ENCODE peak calls at places on chromosomes 4 and X, in ten cellular contexts. One of them, this sample, is unnamed.

GRCh38 chr4:109574443-109574850 is 14.4 kb downstream of the MCUB start:
- DNase-seq in EL: no peak
- DNase-seq in CD8-positive, alpha-beta T cell: no peak
- DNase-seq in activated CD4-positive, alpha-beta T cell treated with anti-CD3 and anti-CD28 coated beads, Interleukin-2, amount 10 ng/mL, durations not matched to agents 7 days and 5 days: peak
- DNase-seq in head of caudate nucleus: peak
- DNase-seq in choroid plexus epithelial cell: peak
- DNase-seq in Calu3: peak
- DNase-seq in activated effector memory CD4-positive, alpha-beta T cell treated with anti-CD3 and anti-CD28 coated beads, Interleukin-2, amount 50 U/mL, for 16 hours: no peak
- DNase-seq in naive B cell: no peak
- DNase-seq in ELF-1: no peak
- DNase-seq in this sample: no peak

GRCh38 chr4:38523524-38524448 is 140.2 kb upstream of the KLF3 start:
- DNase-seq in EL: no peak
- DNase-seq in CD8-positive, alpha-beta T cell: no peak
- DNase-seq in activated CD4-positive, alpha-beta T cell treated with anti-CD3 and anti-CD28 coated beads, Interleukin-2, amount 10 ng/mL, durations not matched to agents 7 days and 5 days: peak
- DNase-seq in head of caudate nucleus: no peak
- DNase-seq in choroid plexus epithelial cell: peak
- DNase-seq in Calu3: no peak
- DNase-seq in activated effector memory CD4-positive, alpha-beta T cell treated with anti-CD3 and anti-CD28 coated beads, Interleukin-2, amount 50 U/mL, for 16 hours: peak
- DNase-seq in naive B cell: no peak
- DNase-seq in ELF-1: no peak
- DNase-seq in this sample: peak

GRCh38 chr4:76639292-76639691 is 204.3 kb downstream of the SHROOM3 start:
- DNase-seq in EL: peak
- DNase-seq in CD8-positive, alpha-beta T cell: no peak
- DNase-seq in activated CD4-positive, alpha-beta T cell treated with anti-CD3 and anti-CD28 coated beads, Interleukin-2, amount 10 ng/mL, durations not matched to agents 7 days and 5 days: no peak
- DNase-seq in head of caudate nucleus: no peak
- DNase-seq in choroid plexus epithelial cell: no peak
- DNase-seq in Calu3: no peak
- DNase-seq in activated effector memory CD4-positive, alpha-beta T cell treated with anti-CD3 and anti-CD28 coated beads, Interleukin-2, amount 50 U/mL, for 16 hours: no peak
- DNase-seq in naive B cell: no peak
- DNase-seq in ELF-1: no peak
- DNase-seq in this sample: no peak

GRCh38 chrX:47556045-47556623 is 4.9 kb upstream of the ARAF start:
- DNase-seq in EL: peak
- DNase-seq in CD8-positive, alpha-beta T cell: peak
- DNase-seq in activated CD4-positive, alpha-beta T cell treated with anti-CD3 and anti-CD28 coated beads, Interleukin-2, amount 10 ng/mL, durations not matched to agents 7 days and 5 days: peak
- DNase-seq in head of caudate nucleus: peak
- DNase-seq in choroid plexus epithelial cell: peak
- DNase-seq in Calu3: peak
- DNase-seq in activated effector memory CD4-positive, alpha-beta T cell treated with anti-CD3 and anti-CD28 coated beads, Interleukin-2, amount 50 U/mL, for 16 hours: peak
- DNase-seq in naive B cell: peak
- DNase-seq in ELF-1: peak
- DNase-seq in this sample: peak

GRCh38 chr4:188534297-188534696 is 395.1 kb downstream of the TRIML1 start:
- DNase-seq in EL: no peak
- DNase-seq in CD8-positive, alpha-beta T cell: no peak
- DNase-seq in activated CD4-positive, alpha-beta T cell treated with anti-CD3 and anti-CD28 coated beads, Interleukin-2, amount 10 ng/mL, durations not matched to agents 7 days and 5 days: no peak
- DNase-seq in head of caudate nucleus: no peak
- DNase-seq in choroid plexus epithelial cell: no peak
- DNase-seq in Calu3: no peak
- DNase-seq in activated effector memory CD4-positive, alpha-beta T cell treated with anti-CD3 and anti-CD28 coated beads, Interleukin-2, amount 50 U/mL, for 16 hours: no peak
- DNase-seq in naive B cell: no peak
- DNase-seq in ELF-1: no peak
- DNase-seq in this sample: no peak

GRCh38 chr4:153611679-153612078 is 72.4 kb upstream of the TLR2 start:
- DNase-seq in EL: peak
- DNase-seq in CD8-positive, alpha-beta T cell: no peak
- DNase-seq in activated CD4-positive, alpha-beta T cell treated with anti-CD3 and anti-CD28 coated beads, Interleukin-2, amount 10 ng/mL, durations not matched to agents 7 days and 5 days: no peak
- DNase-seq in head of caudate nucleus: no peak
- DNase-seq in choroid plexus epithelial cell: peak
- DNase-seq in Calu3: no peak
- DNase-seq in activated effector memory CD4-positive, alpha-beta T cell treated with anti-CD3 and anti-CD28 coated beads, Interleukin-2, amount 50 U/mL, for 16 hours: no peak
- DNase-seq in naive B cell: no peak
- DNase-seq in ELF-1: no peak
- DNase-seq in this sample: no peak

GRCh38 chrX:141936080-141936479 is 32.4 kb downstream of the MAGEC1 start:
- DNase-seq in EL: no peak
- DNase-seq in CD8-positive, alpha-beta T cell: no peak
- DNase-seq in activated CD4-positive, alpha-beta T cell treated with anti-CD3 and anti-CD28 coated beads, Interleukin-2, amount 10 ng/mL, durations not matched to agents 7 days and 5 days: no peak
- DNase-seq in head of caudate nucleus: peak
- DNase-seq in choroid plexus epithelial cell: peak
- DNase-seq in Calu3: no peak
- DNase-seq in activated effector memory CD4-positive, alpha-beta T cell treated with anti-CD3 and anti-CD28 coated beads, Interleukin-2, amount 50 U/mL, for 16 hours: no peak
- DNase-seq in naive B cell: no peak
- DNase-seq in ELF-1: no peak
- DNase-seq in this sample: no peak

GRCh38 chr4:137345597-137345996 is 186.7 kb downstream of the PCDH18 start:
- DNase-seq in EL: no peak
- DNase-seq in CD8-positive, alpha-beta T cell: no peak
- DNase-seq in activated CD4-positive, alpha-beta T cell treated with anti-CD3 and anti-CD28 coated beads, Interleukin-2, amount 10 ng/mL, durations not matched to agents 7 days and 5 days: no peak
- DNase-seq in head of caudate nucleus: no peak
- DNase-seq in choroid plexus epithelial cell: no peak
- DNase-seq in Calu3: no peak
- DNase-seq in activated effector memory CD4-positive, alpha-beta T cell treated with anti-CD3 and anti-CD28 coated beads, Interleukin-2, amount 50 U/mL, for 16 hours: no peak
- DNase-seq in naive B cell: no peak
- DNase-seq in ELF-1: no peak
- DNase-seq in this sample: no peak

GRCh38 chrX:14003028-14003427 is 26.7 kb downstream of the GEMIN8 start:
- DNase-seq in EL: no peak
- DNase-seq in CD8-positive, alpha-beta T cell: no peak
- DNase-seq in activated CD4-positive, alpha-beta T cell treated with anti-CD3 and anti-CD28 coated beads, Interleukin-2, amount 10 ng/mL, durations not matched to agents 7 days and 5 days: no peak
- DNase-seq in head of caudate nucleus: no peak
- DNase-seq in choroid plexus epithelial cell: no peak
- DNase-seq in Calu3: no peak
- DNase-seq in activated effector memory CD4-positive, alpha-beta T cell treated with anti-CD3 and anti-CD28 coated beads, Interleukin-2, amount 50 U/mL, for 16 hours: no peak
- DNase-seq in naive B cell: no peak
- DNase-seq in ELF-1: no peak
- DNase-seq in this sample: no peak

GRCh38 chr4:101931619-101932018 is 141.1 kb downstream of the BANK1 start:
- DNase-seq in EL: no peak
- DNase-seq in CD8-positive, alpha-beta T cell: no peak
- DNase-seq in activated CD4-positive, alpha-beta T cell treated with anti-CD3 and anti-CD28 coated beads, Interleukin-2, amount 10 ng/mL, durations not matched to agents 7 days and 5 days: no peak
- DNase-seq in head of caudate nucleus: no peak
- DNase-seq in choroid plexus epithelial cell: no peak
- DNase-seq in Calu3: no peak
- DNase-seq in activated effector memory CD4-positive, alpha-beta T cell treated with anti-CD3 and anti-CD28 coated beads, Interleukin-2, amount 50 U/mL, for 16 hours: no peak
- DNase-seq in naive B cell: no peak
- DNase-seq in ELF-1: no peak
- DNase-seq in this sample: no peak

GRCh38 chrX:41350150-41350975 is 16.4 kb downstream of the DDX3X start:
- DNase-seq in EL: peak
- DNase-seq in CD8-positive, alpha-beta T cell: no peak
- DNase-seq in activated CD4-positive, alpha-beta T cell treated with anti-CD3 and anti-CD28 coated beads, Interleukin-2, amount 10 ng/mL, durations not matched to agents 7 days and 5 days: no peak
- DNase-seq in head of caudate nucleus: no peak
- DNase-seq in choroid plexus epithelial cell: peak
- DNase-seq in Calu3: no peak
- DNase-seq in activated effector memory CD4-positive, alpha-beta T cell treated with anti-CD3 and anti-CD28 coated beads, Interleukin-2, amount 50 U/mL, for 16 hours: no peak
- DNase-seq in naive B cell: no peak
- DNase-seq in ELF-1: peak
- DNase-seq in this sample: no peak

GRCh38 chr4:153249199-153250154 is 45.2 kb downstream of the TRIM2 start:
- DNase-seq in EL: peak
- DNase-seq in CD8-positive, alpha-beta T cell: peak
- DNase-seq in activated CD4-positive, alpha-beta T cell treated with anti-CD3 and anti-CD28 coated beads, Interleukin-2, amount 10 ng/mL, durations not matched to agents 7 days and 5 days: peak
- DNase-seq in head of caudate nucleus: peak
- DNase-seq in choroid plexus epithelial cell: peak
- DNase-seq in Calu3: peak
- DNase-seq in activated effector memory CD4-positive, alpha-beta T cell treated with anti-CD3 and anti-CD28 coated beads, Interleukin-2, amount 50 U/mL, for 16 hours: peak
- DNase-seq in naive B cell: peak
- DNase-seq in ELF-1: peak
- DNase-seq in this sample: peak

GRCh38 chr4:158895797-158896442 is 127.1 kb downstream of the FNIP2 start:
- DNase-seq in EL: peak
- DNase-seq in CD8-positive, alpha-beta T cell: no peak
- DNase-seq in activated CD4-positive, alpha-beta T cell treated with anti-CD3 and anti-CD28 coated beads, Interleukin-2, amount 10 ng/mL, durations not matched to agents 7 days and 5 days: no peak
- DNase-seq in head of caudate nucleus: no peak
- DNase-seq in choroid plexus epithelial cell: peak
- DNase-seq in Calu3: peak
- DNase-seq in activated effector memory CD4-positive, alpha-beta T cell treated with anti-CD3 and anti-CD28 coated beads, Interleukin-2, amount 50 U/mL, for 16 hours: no peak
- DNase-seq in naive B cell: no peak
- DNase-seq in ELF-1: peak
- DNase-seq in this sample: no peak

GRCh38 chr4:118740869-118741268 is 55.7 kb downstream of the METTL14 start:
- DNase-seq in EL: no peak
- DNase-seq in CD8-positive, alpha-beta T cell: no peak
- DNase-seq in activated CD4-positive, alpha-beta T cell treated with anti-CD3 and anti-CD28 coated beads, Interleukin-2, amount 10 ng/mL, durations not matched to agents 7 days and 5 days: no peak
- DNase-seq in head of caudate nucleus: no peak
- DNase-seq in choroid plexus epithelial cell: peak
- DNase-seq in Calu3: no peak
- DNase-seq in activated effector memory CD4-positive, alpha-beta T cell treated with anti-CD3 and anti-CD28 coated beads, Interleukin-2, amount 50 U/mL, for 16 hours: no peak
- DNase-seq in naive B cell: peak
- DNase-seq in ELF-1: no peak
- DNase-seq in this sample: no peak

GRCh38 chrX:103773445-103773844 is 3.2 kb upstream of the PLP1 start:
- DNase-seq in EL: no peak
- DNase-seq in CD8-positive, alpha-beta T cell: no peak
- DNase-seq in activated CD4-positive, alpha-beta T cell treated with anti-CD3 and anti-CD28 coated beads, Interleukin-2, amount 10 ng/mL, durations not matched to agents 7 days and 5 days: no peak
- DNase-seq in head of caudate nucleus: peak
- DNase-seq in choroid plexus epithelial cell: no peak
- DNase-seq in Calu3: no peak
- DNase-seq in activated effector memory CD4-positive, alpha-beta T cell treated with anti-CD3 and anti-CD28 coated beads, Interleukin-2, amount 50 U/mL, for 16 hours: no peak
- DNase-seq in naive B cell: no peak
- DNase-seq in ELF-1: no peak
- DNase-seq in this sample: no peak

GRCh38 chrX:20066968-20067708 is 49.6 kb downstream of the MAP7D2 start:
- DNase-seq in EL: peak
- DNase-seq in CD8-positive, alpha-beta T cell: peak
- DNase-seq in activated CD4-positive, alpha-beta T cell treated with anti-CD3 and anti-CD28 coated beads, Interleukin-2, amount 10 ng/mL, durations not matched to agents 7 days and 5 days: peak
- DNase-seq in head of caudate nucleus: no peak
- DNase-seq in choroid plexus epithelial cell: peak
- DNase-seq in Calu3: peak
- DNase-seq in activated effector memory CD4-positive, alpha-beta T cell treated with anti-CD3 and anti-CD28 coated beads, Interleukin-2, amount 50 U/mL, for 16 hours: no peak
- DNase-seq in naive B cell: peak
- DNase-seq in ELF-1: peak
- DNase-seq in this sample: no peak

GRCh38 chrX:53266175-53266574 is 15.2 kb downstream of the IQSEC2 start:
- DNase-seq in EL: no peak
- DNase-seq in CD8-positive, alpha-beta T cell: no peak
- DNase-seq in activated CD4-positive, alpha-beta T cell treated with anti-CD3 and anti-CD28 coated beads, Interleukin-2, amount 10 ng/mL, durations not matched to agents 7 days and 5 days: no peak
- DNase-seq in head of caudate nucleus: no peak
- DNase-seq in choroid plexus epithelial cell: no peak
- DNase-seq in Calu3: no peak
- DNase-seq in activated effector memory CD4-positive, alpha-beta T cell treated with anti-CD3 and anti-CD28 coated beads, Interleukin-2, amount 50 U/mL, for 16 hours: no peak
- DNase-seq in naive B cell: no peak
- DNase-seq in ELF-1: no peak
- DNase-seq in this sample: no peak

GRCh38 chrX:39204349-39204748 is 403.1 kb downstream of the MID1IP1 start:
- DNase-seq in EL: no peak
- DNase-seq in CD8-positive, alpha-beta T cell: no peak
- DNase-seq in activated CD4-positive, alpha-beta T cell treated with anti-CD3 and anti-CD28 coated beads, Interleukin-2, amount 10 ng/mL, durations not matched to agents 7 days and 5 days: no peak
- DNase-seq in head of caudate nucleus: no peak
- DNase-seq in choroid plexus epithelial cell: no peak
- DNase-seq in Calu3: no peak
- DNase-seq in activated effector memory CD4-positive, alpha-beta T cell treated with anti-CD3 and anti-CD28 coated beads, Interleukin-2, amount 50 U/mL, for 16 hours: no peak
- DNase-seq in naive B cell: no peak
- DNase-seq in ELF-1: no peak
- DNase-seq in this sample: no peak

GRCh38 chr4:187608001-187608421 is 387.6 kb upstream of the ZFP42 start:
- DNase-seq in EL: peak
- DNase-seq in CD8-positive, alpha-beta T cell: no peak
- DNase-seq in activated CD4-positive, alpha-beta T cell treated with anti-CD3 and anti-CD28 coated beads, Interleukin-2, amount 10 ng/mL, durations not matched to agents 7 days and 5 days: no peak
- DNase-seq in head of caudate nucleus: no peak
- DNase-seq in choroid plexus epithelial cell: peak
- DNase-seq in Calu3: no peak
- DNase-seq in activated effector memory CD4-positive, alpha-beta T cell treated with anti-CD3 and anti-CD28 coated beads, Interleukin-2, amount 50 U/mL, for 16 hours: no peak
- DNase-seq in naive B cell: no peak
- DNase-seq in ELF-1: no peak
- DNase-seq in this sample: no peak

GRCh38 chr4:144291164-144291563 is 150.6 kb upstream of the GYPA start:
- DNase-seq in EL: no peak
- DNase-seq in CD8-positive, alpha-beta T cell: no peak
- DNase-seq in activated CD4-positive, alpha-beta T cell treated with anti-CD3 and anti-CD28 coated beads, Interleukin-2, amount 10 ng/mL, durations not matched to agents 7 days and 5 days: no peak
- DNase-seq in head of caudate nucleus: no peak
- DNase-seq in choroid plexus epithelial cell: no peak
- DNase-seq in Calu3: no peak
- DNase-seq in activated effector memory CD4-positive, alpha-beta T cell treated with anti-CD3 and anti-CD28 coated beads, Interleukin-2, amount 50 U/mL, for 16 hours: no peak
- DNase-seq in naive B cell: no peak
- DNase-seq in ELF-1: no peak
- DNase-seq in this sample: no peak

GRCh38 chrX:69361286-69361926 is 142.7 kb upstream of the NALF2 start:
- DNase-seq in EL: peak
- DNase-seq in CD8-positive, alpha-beta T cell: no peak
- DNase-seq in activated CD4-positive, alpha-beta T cell treated with anti-CD3 and anti-CD28 coated beads, Interleukin-2, amount 10 ng/mL, durations not matched to agents 7 days and 5 days: no peak
- DNase-seq in head of caudate nucleus: no peak
- DNase-seq in choroid plexus epithelial cell: peak
- DNase-seq in Calu3: no peak
- DNase-seq in activated effector memory CD4-positive, alpha-beta T cell treated with anti-CD3 and anti-CD28 coated beads, Interleukin-2, amount 50 U/mL, for 16 hours: no peak
- DNase-seq in naive B cell: no peak
- DNase-seq in ELF-1: peak
- DNase-seq in this sample: no peak